ENCODE peak calls at places on chromosomes 16 and 17, in seven cellular contexts. L is psoas muscle, I is DND-41, O is uterus, Q is Panc1, V is mesendoderm, H is right lobe of liver. Z is an unnamed sample. For H3K36me3, the result is how much of the 10 kb centered on the place peaks cover.

GRCh38 chr16:85151603-85152413 is 39.5 kb upstream of the CIBAR2 start:
- DNase-seq in L (peak), O (peak), H (peak), I (no peak), V (peak), Q (no peak), Z (no peak)

GRCh38 chr17:65588194-65588808 is 26.9 kb upstream of the AXIN2 start:
- DNase-seq in V (peak), O (no peak), I (no peak), H (no peak), Q (no peak), L (no peak), Z (no peak)

GRCh38 chr17:62017912-62018311 is 47.2 kb downstream of the MED13 start:
- DNase-seq in H (no peak), Q (no peak), V (no peak), L (no peak), O (no peak), I (no peak), Z (no peak)

GRCh38 chr17:64160378-64160777 is 30.4 kb upstream of the ERN1 start:
- DNase-seq in L (no peak), H (no peak), I (no peak), Q (no peak), O (no peak), V (no peak), Z (no peak)

GRCh38 chr17:9386401-9386800 is 189.2 kb downstream of the STX8 start:
- DNase-seq in H (no peak), V (no peak), Q (no peak), L (no peak), O (no peak), I (no peak), Z (no peak)

GRCh38 chr17:38982858-38983746 is 15.9 kb upstream of the FBXO47 start:
- DNase-seq in H (no peak), I (peak), Q (no peak), L (no peak), V (peak), O (peak), Z (no peak)

GRCh38 chr16:85082553-85083050 is 29.7 kb downstream of the CIBAR2 start:
- DNase-seq in L (peak), O (no peak), I (no peak), H (no peak), Q (no peak), V (no peak), Z (no peak)

GRCh38 chr16:69859105-69859969 is 91.8 kb upstream of the CLEC18A start:
- DNase-seq in V (peak), L (no peak), H (no peak), O (no peak), I (peak), Q (no peak), Z (no peak)

GRCh38 chr16:79299154-79299799 is 301.3 kb downstream of the MAF start:
- DNase-seq in Q (no peak), O (no peak), H (no peak), L (no peak), V (no peak), I (no peak), Z (no peak)

GRCh38 chr17:72726936-72727335 is 365.6 kb downstream of the SLC39A11 start:
- DNase-seq in Q (no peak), O (no peak), V (no peak), I (peak), L (no peak), H (no peak), Z (peak)

GRCh38 chr17:60594747-60595146 is 5.2 kb upstream of the PPM1D start:
- DNase-seq in L (no peak), O (no peak), V (no peak), H (no peak), Q (no peak), I (no peak), Z (no peak)

GRCh38 chr16:68902376-68903345 is 59.3 kb downstream of the TANGO6 start:
- DNase-seq in Q (peak), H (peak), L (no peak), I (peak), V (peak), O (no peak), Z (no peak)

GRCh38 chr16:67936124-67936875 is at the start of gene PSMB10:
- DNase-seq in O (peak), I (no peak), L (peak), Q (no peak), V (peak), H (peak), Z (no peak)

GRCh38 chr17:49338883-49339282 is 23.2 kb downstream of the ZNF652 start:
- DNase-seq in I (no peak), Q (no peak), L (no peak), V (peak), H (no peak), O (no peak), Z (no peak)

GRCh38 chr17:74177018-74177450 is 26.4 kb upstream of the RPL38 start:
- DNase-seq in H (no peak), O (no peak), I (no peak), Q (no peak), L (no peak), V (peak), Z (peak)

GRCh38 chr16:919658-920631 is 50.8 kb downstream of the LMF1 start:
- DNase-seq in O (no peak), I (no peak), V (no peak), H (no peak), L (peak), Q (no peak), Z (peak)

GRCh38 chr16:4115209-4115940 is 867 bp downstream of the ADCY9 start:
- DNase-seq in O (peak), L (peak), I (no peak), H (peak), Q (no peak), V (peak), Z (peak)

GRCh38 chr17:9484789-9485188 is 90.8 kb downstream of the STX8 start:
- DNase-seq in O (no peak), L (no peak), H (peak), V (no peak), Q (no peak), I (no peak), Z (no peak)

GRCh38 chr17:76009447-76009846 is 8.8 kb downstream of the CDK3 start:
- DNase-seq in I (no peak), Q (no peak), V (no peak), O (no peak), H (no peak), L (no peak), Z (no peak)

GRCh38 chr16:49644143-49644460 is 211.8 kb downstream of the ZNF423 start:
- DNase-seq in V (peak), L (no peak), I (no peak), Q (no peak), H (no peak), O (no peak), Z (no peak)

GRCh38 chr17:5591966-5592365 is 7.7 kb upstream of the NLRP1 start:
- DNase-seq in H (no peak), O (no peak), V (no peak), L (no peak), I (no peak), Q (no peak), Z (no peak)

GRCh38 chr17:21077286-21077685 is 34.5 kb upstream of the USP22 start:
- DNase-seq in V (no peak), H (no peak), Q (no peak), L (no peak), I (no peak), O (no peak), Z (no peak)

GRCh38 chr17:82935944-82936767 is 96.3 kb upstream of the ZNF750 start:
- DNase-seq in H (peak), O (peak), L (peak), I (no peak), V (no peak), Q (no peak), Z (peak)

GRCh38 chr17:65536573-65537342 is 24.7 kb downstream of the AXIN2 start:
- DNase-seq in O (no peak), I (no peak), Q (no peak), L (no peak), V (no peak), H (no peak), Z (no peak)

GRCh38 chr17:79600071-79600470 is 10.8 kb downstream of the RBFOX3 start:
- DNase-seq in L (no peak), O (no peak), H (no peak), I (no peak), V (no peak), Q (no peak), Z (no peak)

GRCh38 chr17:49361129-49361901 is 735 bp downstream of the ZNF652 start:
- DNase-seq in V (peak), Q (no peak), L (peak), I (peak), H (peak), O (peak), Z (peak)

GRCh38 chr17:57694051-57694450 is 51.0 kb downstream of the CCDC182 start:
- DNase-seq in V (no peak), I (no peak), Q (no peak), O (no peak), H (no peak), L (no peak), Z (no peak)

GRCh38 chr17:73902416-73903181 is 258.4 kb upstream of the SDK2 start:
- DNase-seq in Q (no peak), V (no peak), I (no peak), O (no peak), L (no peak), H (no peak), Z (peak)

GRCh38 chr16:726438-727290 is at the start of the genes CCDC78 and HAGHL:
- DNase-seq in I (peak), L (no peak), Q (no peak), O (no peak), H (no peak), V (peak), Z (peak)

GRCh38 chr16:6170022-6170421 is 1072.4 kb upstream of the EEF2KMT start:
- DNase-seq in H (no peak), O (no peak), V (no peak), Q (no peak), L (no peak), I (no peak), Z (no peak)

GRCh38 chr17:70804161-70804560 is 634.8 kb downstream of the KCNJ2 start:
- DNase-seq in H (no peak), O (no peak), V (no peak), I (no peak), Q (no peak), L (no peak), Z (no peak)

DNA sequence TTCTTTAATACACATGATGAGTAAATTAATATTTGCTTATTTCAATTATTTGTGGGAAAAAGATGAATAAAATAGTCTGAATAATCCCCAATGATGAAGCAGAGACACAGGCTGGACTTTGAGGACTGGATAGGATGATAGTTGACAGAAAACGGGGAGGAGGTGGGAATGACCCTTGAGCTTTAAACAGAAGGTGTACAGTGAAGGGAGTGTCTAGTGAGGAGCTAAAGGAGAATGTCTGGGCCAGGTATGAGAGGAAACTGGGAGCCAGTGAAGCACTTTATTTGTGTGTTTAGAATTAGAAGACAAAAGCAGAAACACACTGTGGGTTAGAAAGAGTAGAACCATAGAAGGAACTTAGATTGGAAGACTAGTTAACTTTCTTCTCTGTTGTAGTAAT is 230.4 kb upstream of the CA10 start:
- DNase-seq in Q (no peak), V (no peak), I (no peak), O (no peak), L (no peak), H (no peak), Z (no peak)
- H3K4me3 ChIP-seq in Q (no peak), V (no peak), I (no peak), O (no peak), L (no peak), H (no peak), Z (no peak)

GRCh38 chr16:56838622-56839337 is 26.2 kb upstream of the SLC12A3 start:
- DNase-seq in Q (no peak), I (no peak), O (no peak), V (no peak), H (no peak), L (no peak), Z (no peak)
- H3K36me3 ChIP-seq in Q (under half), I (half or more), O (under half), V (under half), H (under half), L (half or more), Z (under half)

DNA sequence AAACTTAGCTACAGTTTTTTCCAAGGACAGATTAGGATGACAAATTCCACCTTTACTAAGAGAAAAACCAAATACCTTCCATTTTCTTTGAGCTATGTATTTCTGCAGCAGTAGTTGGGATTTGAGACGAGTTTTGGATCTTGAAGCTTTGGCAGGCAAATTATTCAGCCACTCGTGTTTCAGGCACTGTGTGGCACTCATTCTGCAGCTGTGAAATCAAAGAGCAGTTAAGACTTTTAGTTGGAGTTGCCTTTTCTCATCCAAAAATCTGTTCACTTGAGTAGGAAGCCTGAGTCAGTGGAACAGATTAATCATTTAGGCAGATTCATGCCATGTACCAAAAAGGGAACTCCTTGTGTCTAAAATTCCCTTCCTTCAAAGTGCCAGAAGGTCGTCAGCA is 20.0 kb downstream of the ORC6 start:
- DNase-seq in I (no peak), Q (no peak), O (no peak), V (no peak), H (no peak), L (no peak), Z (no peak)
- H3K27ac ChIP-seq in I (no peak), Q (no peak), O (no peak), V (no peak), H (no peak), L (no peak), Z (no peak)

DNA sequence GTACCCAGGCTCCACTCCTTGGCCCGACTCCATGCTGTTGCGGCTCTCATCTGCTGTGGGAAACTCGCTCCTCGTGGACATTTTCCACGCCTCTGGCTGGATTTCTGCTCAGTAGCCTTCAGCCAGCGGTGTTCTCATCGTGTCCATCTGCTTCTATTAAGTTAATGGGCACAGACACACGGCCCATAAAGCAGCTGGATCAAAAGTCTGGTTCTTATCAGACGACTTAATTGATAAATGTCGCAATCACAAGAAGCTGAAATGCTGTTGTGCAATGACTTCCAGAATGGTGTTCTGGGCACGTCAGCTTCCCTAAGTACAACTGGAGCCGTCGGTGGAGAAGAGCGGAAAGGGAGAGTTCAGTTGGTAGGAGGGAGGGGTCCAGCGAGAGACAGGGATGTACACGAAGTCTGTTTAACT is 211.7 kb upstream of the CHMP6 start:
- DNase-seq in O (peak), Q (no peak), V (no peak), H (no peak), L (no peak), I (no peak), Z (no peak)
- H3K4me3 ChIP-seq in O (no peak), Q (no peak), V (no peak), H (no peak), L (no peak), I (no peak), Z (no peak)

GRCh38 chr16:65024649-65025243 is 97.1 kb downstream of the CDH11 start:
- DNase-seq in L (no peak), V (no peak), Q (no peak), I (no peak), H (no peak), O (no peak), Z (no peak)

DNA sequence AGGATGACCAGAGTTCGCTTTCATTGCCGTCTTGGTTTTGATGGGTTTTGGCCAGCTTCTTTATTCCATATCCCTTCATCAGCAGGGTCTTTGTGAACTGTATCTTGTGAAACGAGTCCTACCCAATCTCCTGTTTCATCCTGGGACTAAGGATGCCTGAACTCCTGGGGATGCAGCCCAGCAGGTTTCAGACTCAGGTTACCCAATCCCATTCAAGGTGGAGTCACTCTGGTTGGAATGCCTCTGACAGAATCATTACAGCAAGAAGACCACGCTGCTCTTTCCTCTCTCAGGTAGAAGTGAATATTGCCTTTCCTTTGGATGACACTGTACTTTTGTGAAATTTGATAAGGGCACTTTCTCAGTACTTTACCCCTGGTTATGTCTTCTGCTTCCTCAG is 98.1 kb downstream of the CDH11 start:
- DNase-seq in Q (no peak), O (no peak), V (peak), I (no peak), L (no peak), H (no peak), Z (no peak)
- H3K36me3 ChIP-seq in Q (under half), O (under half), V (under half), I (under half), L (under half), H (under half), Z (under half)

DNA sequence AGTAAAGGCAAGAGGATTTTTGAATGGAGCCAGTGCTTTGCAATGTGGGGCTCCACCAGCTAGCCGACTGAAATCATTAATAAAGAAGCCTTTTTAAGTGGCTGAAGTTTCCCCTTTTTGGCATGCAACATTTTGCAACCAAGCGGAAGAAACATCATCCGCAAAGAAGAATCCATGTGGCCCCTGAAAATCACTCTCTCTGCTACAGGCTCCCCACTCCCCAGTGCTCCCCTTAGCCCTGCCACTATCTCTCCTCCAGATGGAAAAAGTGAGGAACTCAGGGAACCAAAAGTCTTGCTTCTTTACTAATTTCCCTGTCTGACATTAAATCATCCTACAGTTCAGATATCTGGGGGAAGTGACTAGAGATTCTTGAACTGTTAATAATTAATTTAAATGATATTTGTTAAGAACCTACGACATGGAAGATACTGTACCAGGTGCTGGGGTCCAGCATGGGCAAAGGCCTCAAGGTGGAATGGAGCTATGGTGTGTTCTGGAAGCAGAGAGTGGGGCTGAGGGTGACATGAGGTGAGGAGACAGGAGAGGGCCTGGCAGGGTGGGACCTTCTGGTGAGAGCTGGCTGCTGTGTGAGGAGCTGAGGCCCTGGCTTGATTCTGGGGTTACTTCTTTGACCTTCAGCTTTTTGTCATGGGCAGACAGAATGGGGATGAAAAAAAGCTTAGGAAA is 6.1 kb upstream of the CCL2 start:
- DNase-seq in V (no peak), H (no peak), L (no peak), I (no peak), O (no peak), Q (no peak), Z (no peak)
- H3K27ac ChIP-seq in V (no peak), H (no peak), L (no peak), I (no peak), O (peak), Q (peak), Z (no peak)

Z was measured in CD8-positive, alpha-beta memory T cell.